ENCODE peak calls at places on chromosomes 6 and 20, in four cellular contexts. W is adrenal gland, P is right lobe of liver, V is upper lobe of right lung. I is an unnamed sample.

GRCh38 chr6:31402324-31403282 is 792 bp upstream of the MICA start:
- DNase-seq in W (peak; percentile 42), P (no peak), V (peak; percentile 72), I (peak; percentile 31)

GRCh38 chr20:62069741-62070216 is 4.1 kb upstream of the TAF4 start:
- DNase-seq in W (peak; percentile 60), P (no peak), V (no peak), I (peak; percentile 28)

GRCh38 chr20:23150304-23151007 is 64.3 kb upstream of the CD93 start:
- DNase-seq in W (no peak), P (peak; percentile 42), V (no peak), I (no peak)

GRCh38 chr6:24196198-24196597 is 70.2 kb downstream of the NRSN1 start:
- DNase-seq in W (no peak), P (no peak), V (no peak), I (no peak)

GRCh38 chr6:168060521-168060931 is 18.5 kb downstream of the FRMD1 start:
- DNase-seq in W (no peak), P (peak; percentile 70), V (no peak), I (peak; percentile 81)

GRCh38 chr20:46646659-46647380 is 4.4 kb downstream of the SLC13A3 start:
- DNase-seq in W (no peak), P (no peak), V (no peak), I (no peak)

GRCh38 chr6:105713474-105714118 is 310.7 kb upstream of the PREP start:
- DNase-seq in W (no peak), P (no peak), V (no peak), I (no peak)

GRCh38 chr6:104600659-104600971 is 259.1 kb downstream of the HACE1 start:
- DNase-seq in W (no peak), P (no peak), V (no peak), I (no peak)

GRCh38 chr20:53750827-53751393 is 157.3 kb upstream of the ZNF217 start:
- DNase-seq in W (no peak), P (no peak), V (no peak), I (no peak)

GRCh38 chr6:122008105-122009100 is 391.0 kb upstream of the HSF2 start:
- DNase-seq in W (no peak), P (no peak), V (no peak), I (no peak)

GRCh38 chr6:88031550-88031949 is 16.1 kb upstream of the SPACA1 start:
- DNase-seq in W (no peak), P (no peak), V (no peak), I (no peak)
- H3K9me3 ChIP-seq in W (no peaks in the 10 kb centered on the region), P (peaks cover 5% of the 10 kb centered on the region), V (peaks cover 27% of the 10 kb centered on the region), I (no peaks in the 10 kb centered on the region)

DNA sequence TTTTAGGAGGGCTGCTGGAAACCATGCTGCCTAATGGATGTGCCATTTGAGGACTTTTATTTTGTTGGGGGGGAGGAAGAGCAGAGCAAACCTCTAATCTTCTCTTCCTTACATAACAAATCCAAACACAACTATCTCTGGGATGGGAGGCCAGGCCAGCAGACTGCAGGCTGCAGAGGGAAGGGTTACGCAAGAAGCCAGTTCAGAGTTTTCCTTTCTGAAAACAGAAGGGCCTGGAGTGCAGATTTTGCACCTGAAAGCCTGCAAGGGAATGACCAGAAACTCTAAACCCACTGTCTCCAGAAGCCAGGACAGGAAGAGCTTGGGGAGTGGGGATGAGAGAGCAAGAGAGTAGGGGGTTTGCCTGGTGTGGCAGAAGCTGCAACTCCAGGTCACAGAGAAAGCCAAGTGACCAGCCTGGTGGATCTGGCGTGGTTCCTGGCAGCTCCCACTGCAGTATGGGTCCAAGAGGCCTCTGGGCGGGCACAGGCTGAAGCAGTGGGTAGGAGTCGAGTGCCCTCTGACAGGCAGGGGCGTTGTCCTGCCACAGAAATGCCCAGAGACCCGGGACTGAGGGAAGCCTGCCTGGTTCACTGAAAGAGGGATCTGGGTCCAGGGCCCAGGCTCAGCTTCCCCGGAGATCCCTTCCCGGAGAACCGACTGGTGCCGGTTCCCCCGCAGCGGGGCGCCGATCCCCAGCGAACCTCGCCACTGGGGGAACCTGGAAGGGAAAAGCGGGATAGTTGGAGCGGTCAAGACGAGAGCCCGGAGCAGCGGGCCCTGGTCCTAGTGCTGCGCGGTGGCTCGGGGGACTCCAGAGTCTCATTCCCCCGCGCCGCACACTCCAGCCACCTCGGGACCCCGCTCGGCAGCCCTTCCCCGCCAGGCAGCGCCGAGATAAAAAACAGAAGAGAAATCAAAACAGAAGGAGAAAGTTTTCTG is 6.7 kb downstream of the MAFB start:
- DNase-seq in W (no peak), P (peak; percentile 85), V (peak; percentile 73), I (no peak)
- H3K4me3 ChIP-seq in W (no peak overlapping the region), P (peak overlapping the region; percentile 46), V (peak overlapping the region; percentile 51), I (no peak overlapping the region)

GRCh38 chr6:132020138-132020551 is 69.0 kb upstream of the CCN2 start:
- DNase-seq in W (no peak), P (no peak), V (peak; percentile 64), I (no peak)

GRCh38 chr6:132025468-132025867 is 74.3 kb upstream of the CCN2 start:
- DNase-seq in W (no peak), P (no peak), V (no peak), I (no peak)

GRCh38 chr6:132017921-132018320 is 66.7 kb upstream of the CCN2 start:
- DNase-seq in W (no peak), P (no peak), V (no peak), I (no peak)

GRCh38 chr6:132021552-132022375 is 70.6 kb upstream of the CCN2 start:
- DNase-seq in W (no peak), P (no peak), V (no peak), I (no peak)

GRCh38 chr6:132023490-132023889 is 72.3 kb upstream of the CCN2 start:
- DNase-seq in W (no peak), P (no peak), V (no peak), I (no peak)
- TF ChIP-seq CTCF in W (no peak), P (peak; percentile 35), V (no peak), I (no peak)

DNA sequence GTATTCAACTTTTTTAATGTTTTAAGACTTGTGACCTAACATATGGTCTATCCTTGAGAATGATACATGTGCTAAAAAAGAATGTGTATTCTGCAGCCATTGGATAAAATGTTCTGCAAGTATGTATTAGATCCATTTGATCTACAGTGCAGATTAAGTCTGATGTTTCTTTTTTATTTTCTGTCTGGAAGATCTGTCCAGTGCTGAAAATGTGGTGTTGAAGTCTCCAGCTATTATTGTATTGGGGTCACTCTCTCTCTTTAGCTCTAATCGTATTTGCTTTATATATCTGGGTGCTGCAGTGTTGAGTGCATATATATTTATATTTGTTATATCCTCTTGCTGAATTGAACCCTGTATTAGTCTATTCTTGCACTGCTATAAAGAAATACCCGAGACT is 44.2 kb upstream of the TRIM39 start:
- DNase-seq in W (no peak), P (no peak), V (no peak), I (no peak)
- H3K9me3 ChIP-seq in W (no peaks in the 10 kb centered on the region), P (peaks cover 57% of the 10 kb centered on the region), V (peaks cover 53% of the 10 kb centered on the region), I (no peaks in the 10 kb centered on the region)

GRCh38 chr6:87923389-87924050 is 124.1 kb upstream of the SPACA1 start:
- DNase-seq in W (no peak), P (no peak), V (no peak), I (no peak)
- H3K4me3 ChIP-seq in W (no peak overlapping the region), P (no peak overlapping the region), V (no peak overlapping the region), I (no peak overlapping the region)

GRCh38 chr6:161748535-161749386 is 474.9 kb upstream of the AGPAT4 start:
- DNase-seq in W (peak; percentile 51), P (no peak), V (no peak), I (peak; percentile 55)
- TF ChIP-seq CTCF in W (peak; percentile 51), P (peak; percentile 57), V (peak; percentile 42), I (peak; percentile 14)

GRCh38 chr20:29300579-29301551 is 1956.6 kb upstream of the DEFB115 start:
- DNase-seq in W (peak; percentile 14), P (no peak), V (peak; percentile 63), I (no peak)
- H3K9me3 ChIP-seq in W (no peaks in the 10 kb centered on the region), P (no peaks in the 10 kb centered on the region), V (no peaks in the 10 kb centered on the region), I (no peaks in the 10 kb centered on the region)

DNA sequence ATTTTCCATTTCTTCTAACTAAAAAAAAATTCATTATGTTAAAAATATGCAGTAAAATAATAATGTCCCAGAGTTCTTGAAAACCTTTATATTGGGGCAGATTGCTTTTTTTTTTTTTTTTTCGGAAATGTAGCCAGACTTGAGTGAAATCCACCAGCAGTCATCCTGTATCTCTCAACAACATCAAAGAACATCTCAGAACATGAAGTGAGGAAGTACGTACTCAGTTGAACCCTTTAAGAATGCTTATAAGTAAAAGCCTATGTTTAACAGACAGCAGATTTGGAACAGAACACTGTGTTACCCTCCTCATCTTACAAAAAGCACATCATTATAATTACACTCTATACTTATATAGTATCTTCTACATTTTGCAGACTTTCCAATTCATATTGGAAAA is 51.0 kb upstream of the SUPT3H start:
- DNase-seq in W (no peak), P (no peak), V (no peak), I (no peak)
- H3K4me3 ChIP-seq in W (no peak overlapping the region), P (no peak overlapping the region), V (no peak overlapping the region), I (no peak overlapping the region)